ENCODE peak calls at places on chromosomes 12 and 14, in ten cellular contexts. One of them, this sample, is unnamed.

GRCh38 chr14:50303744-50304471 is 8.1 kb downstream of the L2HGDH start:
- DNase-seq in activated T-cell treated with anti-CD3 and anti-CD28 coated beads for 48 hours: no peak
- DNase-seq in anterior cingulate cortex: no peak
- DNase-seq in endothelial cell: no peak
- DNase-seq in activated CD8-positive, alpha-beta memory T cell treated with anti-CD3 and anti-CD28 coated beads, Interleukin-2, amount 50 U/mL, for 4 hours: no peak
- DNase-seq in foreskin keratinocyte: no peak
- DNase-seq in fibroblast of mammary gland: no peak
- DNase-seq in stimulated activated CD8-positive, alpha-beta memory T cell treated with anti-CD3 and anti-CD28 coated beads, Interleukin-4, amount 100 ng/mL, for 1 hour: no peak
- DNase-seq in CD4-positive, CD25-positive, alpha-beta regulatory T cell: no peak
- DNase-seq in dermis blood vessel endothelial cell: no peak
- DNase-seq in this sample: no peak

GRCh38 chr14:105748204-105748578 is 221.8 kb downstream of the TMEM121 start:
- DNase-seq in activated T-cell treated with anti-CD3 and anti-CD28 coated beads for 48 hours: no peak
- DNase-seq in anterior cingulate cortex: no peak
- DNase-seq in endothelial cell: no peak
- DNase-seq in activated CD8-positive, alpha-beta memory T cell treated with anti-CD3 and anti-CD28 coated beads, Interleukin-2, amount 50 U/mL, for 4 hours: no peak
- DNase-seq in foreskin keratinocyte: peak
- DNase-seq in fibroblast of mammary gland: no peak
- DNase-seq in stimulated activated CD8-positive, alpha-beta memory T cell treated with anti-CD3 and anti-CD28 coated beads, Interleukin-4, amount 100 ng/mL, for 1 hour: no peak
- DNase-seq in CD4-positive, CD25-positive, alpha-beta regulatory T cell: no peak
- DNase-seq in dermis blood vessel endothelial cell: no peak
- DNase-seq in this sample: no peak

GRCh38 chr12:127929172-127929571 is 337.8 kb upstream of the TMEM132C start:
- DNase-seq in activated T-cell treated with anti-CD3 and anti-CD28 coated beads for 48 hours: no peak
- DNase-seq in anterior cingulate cortex: no peak
- DNase-seq in endothelial cell: no peak
- DNase-seq in activated CD8-positive, alpha-beta memory T cell treated with anti-CD3 and anti-CD28 coated beads, Interleukin-2, amount 50 U/mL, for 4 hours: no peak
- DNase-seq in foreskin keratinocyte: no peak
- DNase-seq in fibroblast of mammary gland: no peak
- DNase-seq in stimulated activated CD8-positive, alpha-beta memory T cell treated with anti-CD3 and anti-CD28 coated beads, Interleukin-4, amount 100 ng/mL, for 1 hour: no peak
- DNase-seq in CD4-positive, CD25-positive, alpha-beta regulatory T cell: no peak
- DNase-seq in dermis blood vessel endothelial cell: no peak
- DNase-seq in this sample: no peak

GRCh38 chr14:91254456-91254855 is 10.0 kb upstream of the GPR68 start:
- DNase-seq in activated T-cell treated with anti-CD3 and anti-CD28 coated beads for 48 hours: no peak
- DNase-seq in anterior cingulate cortex: no peak
- DNase-seq in endothelial cell: no peak
- DNase-seq in activated CD8-positive, alpha-beta memory T cell treated with anti-CD3 and anti-CD28 coated beads, Interleukin-2, amount 50 U/mL, for 4 hours: no peak
- DNase-seq in foreskin keratinocyte: no peak
- DNase-seq in fibroblast of mammary gland: no peak
- DNase-seq in stimulated activated CD8-positive, alpha-beta memory T cell treated with anti-CD3 and anti-CD28 coated beads, Interleukin-4, amount 100 ng/mL, for 1 hour: no peak
- DNase-seq in CD4-positive, CD25-positive, alpha-beta regulatory T cell: no peak
- DNase-seq in dermis blood vessel endothelial cell: no peak
- DNase-seq in this sample: no peak

GRCh38 chr14:91380610-91381371 is 36.8 kb downstream of the CCDC88C start:
- DNase-seq in activated T-cell treated with anti-CD3 and anti-CD28 coated beads for 48 hours: no peak
- DNase-seq in anterior cingulate cortex: peak
- DNase-seq in endothelial cell: no peak
- DNase-seq in activated CD8-positive, alpha-beta memory T cell treated with anti-CD3 and anti-CD28 coated beads, Interleukin-2, amount 50 U/mL, for 4 hours: no peak
- DNase-seq in foreskin keratinocyte: no peak
- DNase-seq in fibroblast of mammary gland: peak
- DNase-seq in stimulated activated CD8-positive, alpha-beta memory T cell treated with anti-CD3 and anti-CD28 coated beads, Interleukin-4, amount 100 ng/mL, for 1 hour: no peak
- DNase-seq in CD4-positive, CD25-positive, alpha-beta regulatory T cell: no peak
- DNase-seq in dermis blood vessel endothelial cell: no peak
- DNase-seq in this sample: no peak

GRCh38 chr12:49428652-49429549 is 61.6 kb downstream of the SPATS2 start:
- DNase-seq in activated T-cell treated with anti-CD3 and anti-CD28 coated beads for 48 hours: no peak
- DNase-seq in anterior cingulate cortex: no peak
- DNase-seq in endothelial cell: no peak
- DNase-seq in activated CD8-positive, alpha-beta memory T cell treated with anti-CD3 and anti-CD28 coated beads, Interleukin-2, amount 50 U/mL, for 4 hours: no peak
- DNase-seq in foreskin keratinocyte: peak
- DNase-seq in fibroblast of mammary gland: peak
- DNase-seq in stimulated activated CD8-positive, alpha-beta memory T cell treated with anti-CD3 and anti-CD28 coated beads, Interleukin-4, amount 100 ng/mL, for 1 hour: no peak
- DNase-seq in CD4-positive, CD25-positive, alpha-beta regulatory T cell: no peak
- DNase-seq in dermis blood vessel endothelial cell: peak
- DNase-seq in this sample: no peak

GRCh38 chr14:89563503-89563902 is 146.5 kb upstream of the FOXN3 start:
- DNase-seq in activated T-cell treated with anti-CD3 and anti-CD28 coated beads for 48 hours: no peak
- DNase-seq in anterior cingulate cortex: no peak
- DNase-seq in endothelial cell: no peak
- DNase-seq in activated CD8-positive, alpha-beta memory T cell treated with anti-CD3 and anti-CD28 coated beads, Interleukin-2, amount 50 U/mL, for 4 hours: no peak
- DNase-seq in foreskin keratinocyte: no peak
- DNase-seq in fibroblast of mammary gland: no peak
- DNase-seq in stimulated activated CD8-positive, alpha-beta memory T cell treated with anti-CD3 and anti-CD28 coated beads, Interleukin-4, amount 100 ng/mL, for 1 hour: no peak
- DNase-seq in CD4-positive, CD25-positive, alpha-beta regulatory T cell: no peak
- DNase-seq in dermis blood vessel endothelial cell: peak
- DNase-seq in this sample: no peak

GRCh38 chr14:105247715-105248367 is 492 bp upstream of the BTBD6 start:
- DNase-seq in activated T-cell treated with anti-CD3 and anti-CD28 coated beads for 48 hours: no peak
- DNase-seq in anterior cingulate cortex: no peak
- DNase-seq in endothelial cell: no peak
- DNase-seq in activated CD8-positive, alpha-beta memory T cell treated with anti-CD3 and anti-CD28 coated beads, Interleukin-2, amount 50 U/mL, for 4 hours: no peak
- DNase-seq in foreskin keratinocyte: no peak
- DNase-seq in fibroblast of mammary gland: no peak
- DNase-seq in stimulated activated CD8-positive, alpha-beta memory T cell treated with anti-CD3 and anti-CD28 coated beads, Interleukin-4, amount 100 ng/mL, for 1 hour: no peak
- DNase-seq in CD4-positive, CD25-positive, alpha-beta regulatory T cell: no peak
- DNase-seq in dermis blood vessel endothelial cell: no peak
- DNase-seq in this sample: no peak

GRCh38 chr12:56722832-56723231 is 2.3 kb downstream of the NACA start:
- DNase-seq in activated T-cell treated with anti-CD3 and anti-CD28 coated beads for 48 hours: no peak
- DNase-seq in anterior cingulate cortex: no peak
- DNase-seq in endothelial cell: no peak
- DNase-seq in activated CD8-positive, alpha-beta memory T cell treated with anti-CD3 and anti-CD28 coated beads, Interleukin-2, amount 50 U/mL, for 4 hours: no peak
- DNase-seq in foreskin keratinocyte: no peak
- DNase-seq in fibroblast of mammary gland: no peak
- DNase-seq in stimulated activated CD8-positive, alpha-beta memory T cell treated with anti-CD3 and anti-CD28 coated beads, Interleukin-4, amount 100 ng/mL, for 1 hour: no peak
- DNase-seq in CD4-positive, CD25-positive, alpha-beta regulatory T cell: no peak
- DNase-seq in dermis blood vessel endothelial cell: no peak
- DNase-seq in this sample: no peak

GRCh38 chr12:108832730-108833354 is 24.5 kb downstream of the SSH1 start:
- DNase-seq in activated T-cell treated with anti-CD3 and anti-CD28 coated beads for 48 hours: no peak
- DNase-seq in anterior cingulate cortex: no peak
- DNase-seq in endothelial cell: no peak
- DNase-seq in activated CD8-positive, alpha-beta memory T cell treated with anti-CD3 and anti-CD28 coated beads, Interleukin-2, amount 50 U/mL, for 4 hours: no peak
- DNase-seq in foreskin keratinocyte: peak
- DNase-seq in fibroblast of mammary gland: peak
- DNase-seq in stimulated activated CD8-positive, alpha-beta memory T cell treated with anti-CD3 and anti-CD28 coated beads, Interleukin-4, amount 100 ng/mL, for 1 hour: no peak
- DNase-seq in CD4-positive, CD25-positive, alpha-beta regulatory T cell: no peak
- DNase-seq in dermis blood vessel endothelial cell: peak
- DNase-seq in this sample: no peak